ENCODE peak calls at places on chromosomes 13 and 19, in six cellular contexts. N is left ventricle myocardium inferior; F is CD4-positive, CD25-positive, alpha-beta regulatory T cell; K is cardiac muscle cell; O is upper lobe of right lung; B is lower lobe of right lung. C is an unnamed sample. For H3K27me3, the result is how much of the 10 kb centered on the place peaks cover.

GRCh38 chr13:24293761-24294160 is 15.6 kb upstream of the C1QTNF9 start:
- DNase-seq in N (no peak), F (no peak), K (no peak), O (no peak), B (no peak), C (no peak)

GRCh38 chr13:32537580-32538233 is 888 bp downstream of the N4BP2L2 start:
- DNase-seq in N (peak), F (peak), K (no peak), O (peak), B (peak), C (peak)

GRCh38 chr19:36093146-36093662 is 17.7 kb upstream of the OVOL3 start:
- DNase-seq in N (no peak), F (no peak), K (no peak), O (no peak), B (no peak), C (no peak)

GRCh38 chr13:67147257-67148218 is 82.6 kb downstream of the PCDH9 start:
- DNase-seq in N (no peak), F (no peak), K (peak), O (no peak), B (no peak), C (no peak)

GRCh38 chr13:75479102-75479501 is 2.9 kb downstream of the TBC1D4 start:
- DNase-seq in N (no peak), F (no peak), K (no peak), O (no peak), B (no peak), C (no peak)

GRCh38 chr19:17448190-17448967 is at the start of gene TMEM221:
- DNase-seq in N (peak), F (peak), K (peak), O (peak), B (peak), C (peak)

GRCh38 chr19:55304279-55304978 is 20.6 kb downstream of the BRSK1 start:
- DNase-seq in N (no peak), F (no peak), K (peak), O (no peak), B (no peak), C (no peak)

GRCh38 chr19:32022044-32022945 is 323.1 kb upstream of the ZNF507 start:
- DNase-seq in N (no peak), F (no peak), K (no peak), O (no peak), B (no peak), C (no peak)

GRCh38 chr13:40961826-40962225 is 57.3 kb downstream of the ELF1 start:
- DNase-seq in N (no peak), F (no peak), K (no peak), O (no peak), B (no peak), C (no peak)

GRCh38 chr13:20125129-20125782 is 35.6 kb downstream of the GJA3 start:
- DNase-seq in N (no peak), F (no peak), K (peak), O (no peak), B (no peak), C (no peak)

GRCh38 chr13:80235559-80236296 is 105.2 kb downstream of the SPRY2 start:
- DNase-seq in N (no peak), F (no peak), K (peak), O (no peak), B (no peak), C (no peak)

GRCh38 chr13:32811297-32811800 is 204.9 kb upstream of the KL start:
- DNase-seq in N (no peak), F (no peak), K (no peak), O (no peak), B (no peak), C (no peak)

GRCh38 chr13:56019606-56020005 is 1121.1 kb upstream of the PRR20A start:
- DNase-seq in N (no peak), F (no peak), K (no peak), O (no peak), B (no peak), C (no peak)

GRCh38 chr13:42865703-42866102 is 84.3 kb downstream of the FAM216B start:
- DNase-seq in N (no peak), F (no peak), K (peak), O (no peak), B (no peak), C (no peak)

GRCh38 chr13:22387899-22388298 is 717.0 kb downstream of the FGF9 start:
- DNase-seq in N (no peak), F (no peak), K (no peak), O (no peak), B (no peak), C (no peak)

GRCh38 chr13:108948269-108948671 is 318.9 kb downstream of the MYO16 start:
- DNase-seq in N (no peak), F (no peak), K (no peak), O (no peak), B (no peak), C (no peak)

GRCh38 chr13:53001871-53002270 is 26.7 kb upstream of the OLFM4 start:
- DNase-seq in N (no peak), F (no peak), K (no peak), O (no peak), B (no peak), C (no peak)

GRCh38 chr13:19860884-19861655 is 2.4 kb downstream of the ZMYM5 start:
- DNase-seq in N (no peak), F (no peak), K (peak), O (no peak), B (no peak), C (no peak)

GRCh38 chr19:56117889-56118288 is 3.2 kb downstream of the ZNF787 start:
- DNase-seq in N (no peak), F (no peak), K (no peak), O (no peak), B (peak), C (no peak)

GRCh38 chr13:28089065-28089464 is 11.3 kb downstream of the FLT3 start:
- DNase-seq in N (no peak), F (no peak), K (no peak), O (no peak), B (no peak), C (no peak)

GRCh38 chr13:90445179-90445578 is 902.3 kb upstream of the MIR17HG start:
- DNase-seq in N (no peak), F (no peak), K (peak), O (no peak), B (no peak), C (no peak)

GRCh38 chr13:52925775-52926285 is 77.4 kb upstream of the PCDH8 start:
- DNase-seq in N (peak), F (no peak), K (no peak), O (no peak), B (no peak), C (no peak)

GRCh38 chr13:52983836-52984235 is 44.8 kb upstream of the OLFM4 start:
- DNase-seq in N (no peak), F (no peak), K (no peak), O (no peak), B (no peak), C (no peak)

GRCh38 chr13:24925318-24926231 is 161.6 kb downstream of the RNF17 start:
- DNase-seq in N (no peak), F (no peak), K (no peak), O (no peak), B (no peak), C (peak)

GRCh38 chr19:18607222-18608101 is 863 bp upstream of the CRLF1 start:
- DNase-seq in N (no peak), F (no peak), K (no peak), O (no peak), B (no peak), C (no peak)

GRCh38 chr19:4984448-4984990 is 15.6 kb downstream of the KDM4B start:
- DNase-seq in N (no peak), F (no peak), K (no peak), O (no peak), B (no peak), C (no peak)

GRCh38 chr13:86900906-86901305 is 770.3 kb upstream of the SLITRK5 start:
- DNase-seq in N (no peak), F (no peak), K (no peak), O (no peak), B (no peak), C (no peak)

GRCh38 chr19:43624933-43625332 is 5.5 kb upstream of the ZNF428 start:
- DNase-seq in N (peak), F (peak), K (peak), O (peak), B (peak), C (peak)

GRCh38 chr13:103976371-103976770 is 910.2 kb upstream of the SLC10A2 start:
- DNase-seq in N (no peak), F (no peak), K (no peak), O (no peak), B (no peak), C (no peak)

GRCh38 chr13:30094015-30094533 is 213.3 kb downstream of the KATNAL1 start:
- DNase-seq in N (no peak), F (no peak), K (no peak), O (no peak), B (no peak), C (no peak)

GRCh38 chr19:411723-412355 is 2.9 kb upstream of the C2CD4C start:
- DNase-seq in N (no peak), F (no peak), K (no peak), O (peak), B (no peak), C (no peak)

GRCh38 chr13:100146534-100146933 is 57.6 kb downstream of the PCCA start:
- DNase-seq in N (no peak), F (no peak), K (no peak), O (no peak), B (no peak), C (no peak)

GRCh38 chr13:100147825-100148224 is 58.9 kb downstream of the PCCA start:
- DNase-seq in N (no peak), F (no peak), K (no peak), O (no peak), B (no peak), C (no peak)

GRCh38 chr13:100149389-100149788 is 60.5 kb downstream of the PCCA start:
- DNase-seq in N (no peak), F (no peak), K (no peak), O (no peak), B (no peak), C (no peak)

DNA sequence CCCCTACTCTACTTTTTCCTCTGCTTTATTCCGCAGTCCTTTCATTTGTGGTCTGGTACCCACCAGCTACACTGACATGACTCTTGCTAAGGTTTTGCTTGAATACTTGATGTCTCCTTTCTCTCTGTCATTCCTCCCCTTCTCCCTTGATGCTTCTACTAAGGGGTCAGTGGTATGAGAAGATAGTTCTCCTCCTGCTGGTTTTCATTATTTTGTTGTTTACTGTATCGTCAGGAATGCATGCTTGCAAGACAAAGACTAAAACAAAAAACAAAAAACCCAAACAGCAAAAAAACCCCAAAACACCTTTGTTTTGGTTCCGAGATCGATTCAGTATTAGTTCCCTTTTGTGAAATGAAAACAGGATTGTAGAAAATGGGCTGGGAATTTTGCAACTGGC is 59.5 kb downstream of the PCCA start:
- DNase-seq in N (no peak), F (no peak), K (no peak), O (no peak), B (no peak), C (no peak)
- H3K27ac ChIP-seq in N (no peak), F (no peak), K (no peak), O (no peak), B (no peak), C (no peak)

GRCh38 chr13:112170823-112171569 is 104.0 kb downstream of the SOX1 start:
- DNase-seq in N (no peak), F (no peak), K (no peak), O (no peak), B (no peak), C (no peak)

GRCh38 chr13:112165712-112166111 is 98.8 kb downstream of the SOX1 start:
- DNase-seq in N (no peak), F (no peak), K (no peak), O (peak), B (no peak), C (no peak)

GRCh38 chr13:112169941-112170822 is 103.2 kb downstream of the SOX1 start:
- DNase-seq in N (no peak), F (no peak), K (no peak), O (peak), B (no peak), C (no peak)

GRCh38 chr13:112171570-112171965 is 104.6 kb downstream of the SOX1 start:
- DNase-seq in N (no peak), F (no peak), K (no peak), O (no peak), B (no peak), C (no peak)

DNA sequence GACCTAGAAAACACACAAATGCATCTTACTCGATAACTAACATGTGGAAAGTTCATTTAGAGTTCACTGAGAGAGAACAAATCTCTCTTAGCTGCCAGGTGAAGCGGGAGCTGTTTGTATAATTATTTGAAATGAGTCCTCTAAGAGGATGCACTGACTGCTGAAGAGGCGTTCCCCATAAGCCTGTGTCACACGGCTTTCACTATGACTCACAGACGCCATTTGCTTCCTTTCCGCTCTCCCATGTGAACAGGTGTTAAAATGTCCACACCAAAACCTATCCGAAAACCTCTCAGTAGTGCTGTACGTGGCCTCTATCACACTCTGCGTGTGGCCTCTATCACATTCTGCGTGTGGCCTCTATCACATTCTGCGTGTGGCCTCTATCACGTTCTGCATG is 101.8 kb downstream of the SOX1 start:
- DNase-seq in N (no peak), F (no peak), K (no peak), O (peak), B (no peak), C (no peak)
- H3K27me3 ChIP-seq in N (under half), F (under half), K (under half), O (under half), B (under half), C (under half)

DNA sequence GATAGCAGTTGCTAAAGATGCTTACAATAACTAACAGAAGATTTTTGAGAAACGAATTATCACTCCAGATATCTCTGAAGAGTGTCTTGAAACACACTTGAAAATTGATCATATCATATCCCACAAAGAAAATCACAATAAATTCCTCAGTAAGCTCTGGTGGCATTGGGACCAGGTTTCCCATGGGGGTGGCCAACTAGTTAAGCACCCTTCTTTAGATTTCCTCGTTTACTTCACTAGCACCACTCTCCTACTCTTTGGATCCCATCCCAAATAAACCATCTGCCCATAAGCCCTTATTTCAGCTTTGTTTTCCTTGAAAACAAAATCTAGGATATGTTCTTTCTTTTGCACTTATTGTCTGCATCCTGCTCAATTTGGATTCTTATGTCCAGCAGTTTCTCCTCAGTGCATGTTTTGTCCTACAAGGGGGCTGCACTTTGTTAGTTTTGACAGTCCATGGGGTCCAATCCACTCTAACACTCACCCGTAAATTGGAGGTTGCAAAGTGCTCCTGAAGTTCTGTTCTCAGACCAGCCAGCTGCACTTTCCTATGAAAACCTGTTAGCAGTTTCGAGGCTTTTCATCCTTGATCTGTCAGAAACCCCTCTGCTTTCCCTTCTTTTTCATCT is 40.3 kb upstream of the FAM124A start:
- DNase-seq in N (no peak), F (no peak), K (no peak), O (no peak), B (no peak), C (no peak)
- H3K27ac ChIP-seq in N (no peak), F (no peak), K (no peak), O (no peak), B (no peak), C (no peak)

DNA sequence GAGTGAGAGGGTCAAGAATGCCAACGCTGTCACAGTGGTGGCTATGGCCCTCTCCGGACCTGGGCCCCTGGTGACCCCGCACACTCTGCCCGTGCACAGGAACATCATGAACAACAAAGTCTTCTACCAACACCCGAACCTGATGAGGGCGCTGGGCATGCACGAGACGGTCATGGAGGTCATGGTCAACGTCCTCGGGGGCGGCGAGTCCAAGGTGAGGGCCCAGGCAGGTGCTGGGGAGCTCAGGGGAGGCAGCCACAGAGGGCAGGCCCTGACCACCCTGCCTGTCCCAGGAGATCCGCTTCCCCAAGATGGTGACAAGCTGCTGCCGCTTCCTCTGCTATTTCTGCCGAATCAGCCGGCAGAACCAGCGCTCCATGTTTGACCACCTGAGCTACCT is 62.6 kb downstream of the RYR1 start:
- DNase-seq in N (no peak), F (no peak), K (no peak), O (no peak), B (no peak), C (no peak)
- H3K27me3 ChIP-seq in N (under half), F (under half), K (under half), O (under half), B (under half), C (under half)

GRCh38 chr13:98203641-98204326 is 26.7 kb upstream of the RNF113B start:
- DNase-seq in N (no peak), F (no peak), K (no peak), O (no peak), B (no peak), C (no peak)

GRCh38 chr13:98207411-98207810 is 30.3 kb upstream of the RNF113B start:
- DNase-seq in N (no peak), F (no peak), K (no peak), O (no peak), B (no peak), C (no peak)

GRCh38 chr13:98206946-98207345 is 29.9 kb upstream of the RNF113B start:
- DNase-seq in N (no peak), F (no peak), K (peak), O (no peak), B (no peak), C (no peak)

GRCh38 chr13:98204546-98204945 is 27.5 kb upstream of the RNF113B start:
- DNase-seq in N (no peak), F (no peak), K (no peak), O (no peak), B (no peak), C (no peak)

GRCh38 chr13:98208606-98209005 is 31.5 kb upstream of the RNF113B start:
- DNase-seq in N (no peak), F (no peak), K (no peak), O (no peak), B (no peak), C (no peak)
- H3K27ac ChIP-seq in N (no peak), F (no peak), K (no peak), O (no peak), B (no peak), C (no peak)

GRCh38 chr19:1760020-1760419 is 6.7 kb downstream of the ONECUT3 start:
- DNase-seq in N (no peak), F (no peak), K (no peak), O (no peak), B (no peak), C (no peak)
- H3K27me3 ChIP-seq in N (half or more), F (under half), K (half or more), O (half or more), B (half or more), C (under half)